ENCODE peak calls at places on chromosomes 11 and 22, in eight cellular contexts. N is mesothelial cell of epicardium, J is foreskin fibroblast, C is RWPE1, Q is AG10803, A is Caco-2, Y is astrocyte, I is stomach. T is an unnamed sample.

GRCh38 chr11:74397531-74398243 is 546 bp downstream of the PGM2L1 start:
- DNase-seq in C (peak; percentile 52), J (peak; percentile 33), Q (no peak), Y (peak; percentile 37), N (peak; percentile 47), A (peak; percentile 66), I (peak; percentile 33), T (no peak)

GRCh38 chr11:72643547-72643946 is 30.7 kb downstream of the PDE2A start:
- DNase-seq in J (peak; percentile 47), A (no peak), Q (peak; percentile 12), N (no peak), C (peak; percentile 89), Y (no peak), I (no peak), T (peak; percentile 28)

GRCh38 chr11:69384548-69385465 is 90.9 kb downstream of the MYEOV start:
- DNase-seq in Q (no peak), C (no peak), Y (no peak), A (no peak), I (peak; percentile 23), N (peak; percentile 33), J (no peak), T (no peak)

GRCh38 chr11:118916842-118917388 is 8.8 kb downstream of the BCL9L start:
- DNase-seq in A (peak; percentile 98), N (peak; percentile 66), C (no peak), Q (peak; percentile 88), I (no peak), Y (peak; percentile 60), J (peak; percentile 93), T (peak; percentile 89)

GRCh38 chr11:120546312-120547205 is 35.0 kb downstream of the GRIK4 start:
- DNase-seq in I (peak; percentile 31), J (peak; percentile 95), N (no peak), Y (peak; percentile 97), A (peak; percentile 41), C (peak; percentile 88), Q (peak; percentile 97), T (peak; percentile 95)

GRCh38 chr11:34050967-34051348 is 573 bp upstream of the CAPRIN1 start:
- DNase-seq in A (no peak), N (peak; percentile 42), J (no peak), C (no peak), I (no peak), Q (no peak), Y (peak; percentile 19), T (peak; percentile 28)

GRCh38 chr22:28442264-28442950 is 237.2 kb downstream of the TTC28 start:
- DNase-seq in A (peak; percentile 90), I (peak; percentile 85), N (peak; percentile 81), Q (peak; percentile 77), C (peak; percentile 83), J (peak; percentile 89), Y (peak; percentile 64), T (peak; percentile 56)

GRCh38 chr22:36734171-36735058 is 30.9 kb upstream of the CACNG2 start:
- DNase-seq in C (no peak), I (peak; percentile 21), N (peak; percentile 35), Y (peak; percentile 65), J (peak; percentile 73), Q (peak; percentile 58), A (no peak), T (peak; percentile 48)

GRCh38 chr11:42498971-42499370 is 812.8 kb upstream of the API5 start:
- DNase-seq in I (no peak), C (no peak), N (no peak), Y (no peak), J (no peak), Q (no peak), A (no peak), T (no peak)

GRCh38 chr22:31843526-31843925 is 89.7 kb downstream of the DEPDC5 start:
- DNase-seq in Q (no peak), A (no peak), Y (no peak), J (no peak), C (no peak), N (no peak), I (no peak), T (no peak)

GRCh38 chr22:31844941-31845340 is 91.1 kb downstream of the DEPDC5 start:
- DNase-seq in Q (no peak), J (no peak), I (no peak), N (no peak), Y (no peak), A (no peak), C (no peak), T (no peak)

GRCh38 chr22:31841029-31841827 is 87.4 kb downstream of the DEPDC5 start:
- DNase-seq in C (no peak), Y (no peak), A (no peak), J (no peak), I (no peak), N (no peak), Q (no peak), T (no peak)

GRCh38 chr22:31850135-31850534 is 94.2 kb upstream of the YWHAH start:
- DNase-seq in J (no peak), Y (no peak), Q (no peak), A (no peak), N (no peak), C (no peak), I (no peak), T (no peak)

DNA sequence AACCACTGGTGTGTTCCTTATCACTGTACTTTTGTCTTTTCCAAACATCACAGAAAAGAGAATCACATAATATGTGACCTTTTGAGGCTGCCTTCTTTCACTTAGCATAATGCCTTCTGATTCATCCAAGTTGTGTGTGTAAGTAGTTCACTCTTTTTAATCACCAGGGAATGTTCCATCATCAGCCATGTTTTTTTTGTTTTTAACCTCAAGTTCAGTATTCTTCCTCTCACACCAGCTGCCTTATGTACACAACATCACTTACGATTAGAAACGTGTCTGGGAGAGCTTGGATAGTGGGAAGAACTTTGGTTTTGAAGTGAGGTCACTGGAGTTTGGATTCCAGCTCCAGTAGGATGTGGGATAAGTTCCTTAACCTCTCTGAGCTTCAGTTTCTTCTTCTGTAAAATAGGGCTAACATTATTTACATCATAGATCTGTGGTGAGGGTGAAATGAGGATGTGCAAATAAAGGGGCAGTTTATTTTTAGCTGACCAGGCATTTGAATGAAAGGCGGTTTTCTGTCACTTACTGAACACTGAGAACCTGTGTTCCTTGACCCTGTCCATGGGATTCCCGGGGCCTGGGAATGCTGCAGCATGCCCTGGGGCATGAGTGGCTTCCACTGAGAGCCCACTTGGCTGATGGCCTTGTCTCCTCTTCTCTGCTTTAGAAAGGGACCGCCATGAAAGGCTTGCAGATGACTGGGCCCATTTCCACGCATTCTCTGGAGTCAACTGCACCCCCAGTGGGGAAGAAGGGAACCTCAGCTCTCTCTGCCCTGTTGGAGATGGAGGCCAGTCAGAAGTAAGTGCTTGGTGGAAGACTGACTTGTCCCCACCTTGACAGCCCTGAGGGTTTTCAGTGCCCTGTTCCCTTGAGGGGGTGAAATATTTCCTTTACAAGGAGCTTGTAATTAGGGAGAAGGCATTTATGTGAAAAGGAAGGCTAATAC is 92.6 kb downstream of the DEPDC5 start:
- DNase-seq in I (no peak), A (peak; percentile 22), N (no peak), C (no peak), Q (no peak), Y (peak; percentile 90), J (peak; percentile 42), T (peak; percentile 29)
- TF ChIP-seq CTCF in I (no peak), A (peak; percentile 26), N (no peak), C (no peak), Q (peak; percentile 29), Y (peak; percentile 35), J (peak; percentile 7), T (peak; percentile 63)

GRCh38 chr11:64918056-64918455 is 1.0 kb upstream of the ATG2A start:
- DNase-seq in I (no peak), N (no peak), J (peak; percentile 81), Q (peak; percentile 73), C (no peak), A (no peak), Y (peak; percentile 47), T (peak; percentile 59)
- TF ChIP-seq CTCF in I (no peak), N (no peak), J (peak; percentile 27), Q (peak; percentile 47), C (no peak), A (no peak), Y (peak; percentile 13), T (peak; percentile 58)

DNA sequence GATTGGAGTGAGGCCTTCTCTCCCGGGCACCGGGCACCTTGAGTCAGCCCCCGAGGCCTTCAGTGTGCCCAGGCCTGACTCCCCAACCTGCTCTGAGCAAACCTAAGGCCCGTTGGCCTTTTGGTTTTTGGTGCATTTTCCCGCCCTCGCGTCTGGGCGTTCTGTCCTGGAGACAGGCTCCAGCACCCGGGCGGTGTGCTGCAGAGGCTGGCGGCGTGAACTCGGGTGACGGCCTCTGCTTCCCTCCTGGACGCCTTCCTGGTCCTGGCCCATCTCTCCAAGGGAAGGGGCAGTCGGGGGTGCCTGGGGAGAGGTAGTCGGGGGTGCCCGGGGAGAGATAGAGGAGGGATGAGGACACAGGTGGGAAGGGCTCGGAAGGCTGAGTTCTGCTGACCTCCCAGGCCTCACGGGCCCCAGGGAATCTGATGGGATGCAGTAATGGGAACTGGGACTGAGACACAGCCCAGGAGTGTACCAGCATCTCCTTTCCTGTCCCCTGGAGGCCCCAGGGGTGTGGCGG is 1326.4 kb downstream of the BRD1 start:
- DNase-seq in Y (no peak), Q (no peak), C (no peak), A (no peak), I (no peak), N (no peak), J (no peak), T (no peak)
- TF ChIP-seq CTCF in Y (no peak), Q (no peak), C (no peak), A (no peak), I (no peak), N (no peak), J (no peak), T (no peak)

GRCh38 chr22:32793604-32794003 is 7.9 kb upstream of the TIMP3 start:
- DNase-seq in A (no peak), C (no peak), N (no peak), J (no peak), I (no peak), Q (no peak), Y (no peak), T (no peak)

GRCh38 chr22:32796865-32797573 is 4.5 kb upstream of the TIMP3 start:
- DNase-seq in I (peak; percentile 72), C (peak; percentile 43), Y (peak; percentile 66), N (peak; percentile 80), Q (peak; percentile 88), J (peak; percentile 90), A (peak; percentile 63), T (peak; percentile 68)

GRCh38 chr22:32791056-32791455 is 10.4 kb upstream of the TIMP3 start:
- DNase-seq in Y (no peak), N (no peak), Q (no peak), A (no peak), C (no peak), I (no peak), J (no peak), T (no peak)

GRCh38 chr22:32795214-32795596 is 6.3 kb upstream of the TIMP3 start:
- DNase-seq in I (no peak), A (no peak), N (no peak), J (no peak), Q (no peak), C (no peak), Y (no peak), T (no peak)

DNA sequence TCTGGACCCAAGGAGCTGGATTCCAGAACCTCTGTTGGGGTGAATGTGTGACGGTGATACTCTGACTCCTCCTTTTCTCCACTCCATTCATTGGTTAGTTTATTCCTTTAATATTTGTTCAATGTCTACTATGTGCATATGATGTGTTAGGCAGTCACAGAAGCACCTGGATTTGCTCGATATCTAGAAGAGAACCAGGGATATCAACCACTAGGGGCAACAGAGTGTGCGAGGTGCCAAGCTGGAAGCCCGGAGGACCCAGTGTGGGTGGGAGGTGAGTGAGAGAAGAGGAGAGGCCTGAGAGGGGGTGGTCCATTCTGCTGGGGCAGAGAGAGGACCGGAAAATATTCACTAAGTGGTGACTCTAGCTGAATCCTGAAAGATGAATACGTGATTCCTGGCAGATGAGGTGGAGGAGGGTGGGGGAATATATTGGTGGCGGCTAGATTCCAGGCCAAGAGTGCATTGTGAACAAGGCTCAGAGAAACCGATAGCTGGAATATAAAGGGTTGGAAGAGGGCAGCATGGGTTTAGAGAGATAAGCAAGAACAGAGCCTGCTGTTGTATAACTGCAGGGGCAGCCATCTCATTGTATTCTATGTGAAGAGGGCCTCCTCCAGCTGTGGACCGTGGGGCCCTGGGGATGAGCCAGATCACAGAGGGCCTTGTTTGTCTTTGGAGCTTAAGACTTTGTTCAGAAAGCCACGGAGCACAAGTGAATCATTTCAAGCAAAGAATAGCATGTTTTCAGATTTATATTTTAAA is 6.9 kb upstream of the TIMP3 start:
- DNase-seq in I (no peak), J (peak; percentile 49), Y (peak; percentile 26), A (no peak), Q (no peak), N (no peak), C (no peak), T (no peak)
- TF ChIP-seq CTCF in I (no peak), J (no peak), Y (no peak), A (no peak), Q (no peak), N (no peak), C (no peak), T (peak; percentile 43)

T was measured in HFFc6.